ENCODE peak calls at places on chromosomes 16 and 17, in seven cellular contexts. D, S, J, A, F, Y and E are unnamed samples.

GRCh38 chr17:45282683-45283644 is 21.1 kb upstream of the SPATA32 start:
- DNase-seq in D (no peak), S (peak; percentile 32), J (no peak), A (peak; percentile 47), F (no peak), Y (no peak), E (no peak)

GRCh38 chr17:75549246-75550138 is 24.0 kb downstream of the LLGL2 start:
- DNase-seq in D (no peak), S (peak; percentile 83), J (no peak), A (no peak), F (no peak), Y (peak; percentile 62), E (no peak)

GRCh38 chr16:19555938-19556778 is 655 bp downstream of the VPS35L start:
- DNase-seq in D (no peak), S (peak; percentile 14), J (peak; percentile 18), A (no peak), F (no peak), Y (no peak), E (no peak)

GRCh38 chr17:48483471-48484131 is 47.2 kb downstream of the HOXB1 start:
- DNase-seq in D (no peak), S (no peak), J (no peak), A (no peak), F (no peak), Y (no peak), E (no peak)

GRCh38 chr17:8871081-8871581 is 3.7 kb upstream of the PIK3R6 start:
- DNase-seq in D (no peak), S (no peak), J (no peak), A (no peak), F (no peak), Y (no peak), E (no peak)

GRCh38 chr17:61411114-61411943 is 11.7 kb downstream of the TBX2 start:
- DNase-seq in D (peak; percentile 44), S (peak; percentile 81), J (no peak), A (no peak), F (no peak), Y (no peak), E (no peak)

GRCh38 chr17:50681260-50682200 is 26.2 kb downstream of the ANKRD40 start:
- DNase-seq in D (peak; percentile 50), S (peak; percentile 52), J (no peak), A (no peak), F (no peak), Y (no peak), E (peak; percentile 29)

GRCh38 chr16:10033561-10033960 is 148.7 kb downstream of the GRIN2A start:
- DNase-seq in D (no peak), S (no peak), J (no peak), A (no peak), F (no peak), Y (no peak), E (no peak)

GRCh38 chr16:85699628-85700027 is 10.9 kb upstream of the GINS2 start:
- DNase-seq in D (peak; percentile 16), S (peak; percentile 68), J (no peak), A (no peak), F (no peak), Y (no peak), E (peak; percentile 83)

GRCh38 chr17:17351901-17352781 is 49.0 kb downstream of the NT5M start:
- DNase-seq in D (peak; percentile 20), S (no peak), J (no peak), A (no peak), F (no peak), Y (no peak), E (no peak)

GRCh38 chr17:58755577-58756245 is at the start of gene PPM1E:
- DNase-seq in D (peak; percentile 59), S (peak; percentile 87), J (peak; percentile 32), A (peak; percentile 79), F (peak; percentile 1), Y (peak; percentile 95), E (peak; percentile 8)

GRCh38 chr16:30923554-30924085 is at the start of gene FBXL19:
- DNase-seq in D (peak; percentile 33), S (peak; percentile 78), J (no peak), A (no peak), F (no peak), Y (no peak), E (no peak)

GRCh38 chr17:30237296-30238002 is 2.0 kb upstream of the SLC6A4 start:
- DNase-seq in D (no peak), S (no peak), J (no peak), A (no peak), F (no peak), Y (no peak), E (no peak)

GRCh38 chr16:69861276-69862030 is 89.7 kb upstream of the CLEC18A start:
- DNase-seq in D (no peak), S (peak; percentile 75), J (no peak), A (no peak), F (no peak), Y (peak; percentile 1), E (peak; percentile 67)

GRCh38 chr16:9092963-9093477 is 1.6 kb downstream of the HAPSTR1 start:
- DNase-seq in D (peak; percentile 21), S (peak; percentile 63), J (no peak), A (no peak), F (no peak), Y (peak; percentile 19), E (no peak)

GRCh38 chr17:82088838-82089722 is 9.0 kb downstream of the FASN start:
- DNase-seq in D (no peak), S (no peak), J (no peak), A (no peak), F (no peak), Y (no peak), E (no peak)

GRCh38 chr17:32297424-32297823 is 31.8 kb downstream of the RHBDL3 start:
- DNase-seq in D (no peak), S (no peak), J (no peak), A (no peak), F (no peak), Y (no peak), E (no peak)

GRCh38 chr17:78368854-78369495 is 9.1 kb upstream of the SOCS3 start:
- DNase-seq in D (no peak), S (no peak), J (no peak), A (no peak), F (no peak), Y (no peak), E (no peak)

GRCh38 chr16:3687792-3688191 is 29.5 kb downstream of the TRAP1 start:
- DNase-seq in D (no peak), S (no peak), J (no peak), A (no peak), F (no peak), Y (no peak), E (no peak)

GRCh38 chr17:9817086-9817485 is 4.8 kb downstream of the GSG1L2 start:
- DNase-seq in D (no peak), S (peak; percentile 80), J (no peak), A (no peak), F (no peak), Y (peak; percentile 4), E (no peak)

GRCh38 chr17:61451538-61452300 is 503 bp upstream of the TBX4 start:
- DNase-seq in D (no peak), S (no peak), J (no peak), A (no peak), F (no peak), Y (no peak), E (no peak)

GRCh38 chr17:19464033-19465026 is 53.3 kb downstream of the RNF112 start:
- DNase-seq in D (peak; percentile 29), S (no peak), J (no peak), A (no peak), F (no peak), Y (no peak), E (no peak)

GRCh38 chr17:81551458-81552243 is 502 bp downstream of the FAAP100 start:
- DNase-seq in D (peak; percentile 15), S (peak; percentile 43), J (no peak), A (no peak), F (no peak), Y (no peak), E (no peak)

GRCh38 chr16:85498607-85499006 is 114.5 kb upstream of the GSE1 start:
- DNase-seq in D (no peak), S (no peak), J (no peak), A (no peak), F (no peak), Y (no peak), E (no peak)

GRCh38 chr17:9987779-9988585 is 82.9 kb upstream of the RCVRN start:
- DNase-seq in D (peak; percentile 12), S (peak; percentile 61), J (no peak), A (no peak), F (peak; percentile 9), Y (no peak), E (no peak)

GRCh38 chr17:77281904-77282367 is 141.2 kb downstream of the SEC14L1 start:
- DNase-seq in D (no peak), S (no peak), J (no peak), A (no peak), F (no peak), Y (no peak), E (no peak)

GRCh38 chr16:24010440-24011089 is 174.8 kb downstream of the PRKCB start:
- DNase-seq in D (peak; percentile 81), S (peak; percentile 91), J (peak; percentile 75), A (no peak), F (peak; percentile 70), Y (peak; percentile 71), E (peak; percentile 66)

GRCh38 chr16:23871924-23872323 is 36.1 kb downstream of the PRKCB start:
- DNase-seq in D (no peak), S (no peak), J (no peak), A (no peak), F (no peak), Y (no peak), E (no peak)